ENCODE peak calls at places on chromosomes 5 and 9, in nine cellular contexts. One of them, this sample, is unnamed.

GRCh38 chr9:129486496-129487306 is 134.2 kb downstream of the C9orf50 start:
- DNase-seq in CD8-positive, alpha-beta T cell: no peak
- DNase-seq in adrenal gland: peak
- DNase-seq in CD4-positive, alpha-beta T cell: no peak
- DNase-seq in OCI-LY7: no peak
- DNase-seq in iPS DF 6.9: no peak
- DNase-seq in pancreas: peak
- DNase-seq in SJSA1: no peak
- DNase-seq in tibial artery: peak
- DNase-seq in this sample: no peak

GRCh38 chr9:134026981-134027380 is 1.7 kb downstream of the BRD3OS start:
- DNase-seq in CD8-positive, alpha-beta T cell: no peak
- DNase-seq in adrenal gland: no peak
- DNase-seq in CD4-positive, alpha-beta T cell: no peak
- DNase-seq in OCI-LY7: no peak
- DNase-seq in iPS DF 6.9: no peak
- DNase-seq in pancreas: no peak
- DNase-seq in SJSA1: no peak
- DNase-seq in tibial artery: no peak
- DNase-seq in this sample: no peak

GRCh38 chr5:123035950-123036390 is 555 bp downstream of the PPIC start:
- DNase-seq in CD8-positive, alpha-beta T cell: no peak
- DNase-seq in adrenal gland: peak
- DNase-seq in CD4-positive, alpha-beta T cell: no peak
- DNase-seq in OCI-LY7: no peak
- DNase-seq in iPS DF 6.9: no peak
- DNase-seq in pancreas: peak
- DNase-seq in SJSA1: peak
- DNase-seq in tibial artery: peak
- DNase-seq in this sample: peak

GRCh38 chr5:6859001-6859400 is 145.8 kb downstream of the TENT4A start:
- DNase-seq in CD8-positive, alpha-beta T cell: no peak
- DNase-seq in adrenal gland: no peak
- DNase-seq in CD4-positive, alpha-beta T cell: no peak
- DNase-seq in OCI-LY7: no peak
- DNase-seq in iPS DF 6.9: no peak
- DNase-seq in pancreas: no peak
- DNase-seq in SJSA1: no peak
- DNase-seq in tibial artery: no peak
- DNase-seq in this sample: no peak

GRCh38 chr5:125044491-125045282 is 298.2 kb upstream of the ZNF608 start:
- DNase-seq in CD8-positive, alpha-beta T cell: no peak
- DNase-seq in adrenal gland: no peak
- DNase-seq in CD4-positive, alpha-beta T cell: no peak
- DNase-seq in OCI-LY7: no peak
- DNase-seq in iPS DF 6.9: no peak
- DNase-seq in pancreas: no peak
- DNase-seq in SJSA1: peak
- DNase-seq in tibial artery: no peak
- DNase-seq in this sample: no peak

GRCh38 chr5:180047667-180048066 is 23.9 kb downstream of the RNF130 start:
- DNase-seq in CD8-positive, alpha-beta T cell: no peak
- DNase-seq in adrenal gland: peak
- DNase-seq in CD4-positive, alpha-beta T cell: no peak
- DNase-seq in OCI-LY7: no peak
- DNase-seq in iPS DF 6.9: no peak
- DNase-seq in pancreas: peak
- DNase-seq in SJSA1: no peak
- DNase-seq in tibial artery: peak
- DNase-seq in this sample: no peak

GRCh38 chr9:87039809-87040392 is 92.6 kb upstream of the GAS1 start:
- DNase-seq in CD8-positive, alpha-beta T cell: no peak
- DNase-seq in adrenal gland: no peak
- DNase-seq in CD4-positive, alpha-beta T cell: no peak
- DNase-seq in OCI-LY7: no peak
- DNase-seq in iPS DF 6.9: no peak
- DNase-seq in pancreas: no peak
- DNase-seq in SJSA1: no peak
- DNase-seq in tibial artery: no peak
- DNase-seq in this sample: no peak

GRCh38 chr5:61332891-61333350 is 863 bp downstream of the ZSWIM6 start:
- DNase-seq in CD8-positive, alpha-beta T cell: peak
- DNase-seq in adrenal gland: peak
- DNase-seq in CD4-positive, alpha-beta T cell: peak
- DNase-seq in OCI-LY7: no peak
- DNase-seq in iPS DF 6.9: no peak
- DNase-seq in pancreas: peak
- DNase-seq in SJSA1: peak
- DNase-seq in tibial artery: peak
- DNase-seq in this sample: peak

GRCh38 chr9:113566712-113567071 is 103.2 kb downstream of the RGS3 start:
- DNase-seq in CD8-positive, alpha-beta T cell: no peak
- DNase-seq in adrenal gland: no peak
- DNase-seq in CD4-positive, alpha-beta T cell: no peak
- DNase-seq in OCI-LY7: no peak
- DNase-seq in iPS DF 6.9: no peak
- DNase-seq in pancreas: no peak
- DNase-seq in SJSA1: no peak
- DNase-seq in tibial artery: peak
- DNase-seq in this sample: no peak

GRCh38 chr5:80055491-80056170 is 20.5 kb downstream of the THBS4 start:
- DNase-seq in CD8-positive, alpha-beta T cell: no peak
- DNase-seq in adrenal gland: no peak
- DNase-seq in CD4-positive, alpha-beta T cell: no peak
- DNase-seq in OCI-LY7: no peak
- DNase-seq in iPS DF 6.9: peak
- DNase-seq in pancreas: no peak
- DNase-seq in SJSA1: no peak
- DNase-seq in tibial artery: no peak
- DNase-seq in this sample: no peak

GRCh38 chr9:36332006-36332405 is 68.1 kb downstream of the RNF38 start:
- DNase-seq in CD8-positive, alpha-beta T cell: no peak
- DNase-seq in adrenal gland: no peak
- DNase-seq in CD4-positive, alpha-beta T cell: no peak
- DNase-seq in OCI-LY7: no peak
- DNase-seq in iPS DF 6.9: no peak
- DNase-seq in pancreas: no peak
- DNase-seq in SJSA1: no peak
- DNase-seq in tibial artery: no peak
- DNase-seq in this sample: no peak

GRCh38 chr5:158869092-158869491 is 230.6 kb downstream of the EBF1 start:
- DNase-seq in CD8-positive, alpha-beta T cell: no peak
- DNase-seq in adrenal gland: no peak
- DNase-seq in CD4-positive, alpha-beta T cell: no peak
- DNase-seq in OCI-LY7: no peak
- DNase-seq in iPS DF 6.9: no peak
- DNase-seq in pancreas: no peak
- DNase-seq in SJSA1: no peak
- DNase-seq in tibial artery: no peak
- DNase-seq in this sample: no peak

GRCh38 chr5:150860422-150860821 is 14.1 kb downstream of the IRGM start:
- DNase-seq in CD8-positive, alpha-beta T cell: no peak
- DNase-seq in adrenal gland: no peak
- DNase-seq in CD4-positive, alpha-beta T cell: no peak
- DNase-seq in OCI-LY7: no peak
- DNase-seq in iPS DF 6.9: no peak
- DNase-seq in pancreas: no peak
- DNase-seq in SJSA1: no peak
- DNase-seq in tibial artery: no peak
- DNase-seq in this sample: no peak

GRCh38 chr5:149151717-149152116 is 10.4 kb downstream of the ABLIM3 start:
- DNase-seq in CD8-positive, alpha-beta T cell: no peak
- DNase-seq in adrenal gland: no peak
- DNase-seq in CD4-positive, alpha-beta T cell: no peak
- DNase-seq in OCI-LY7: no peak
- DNase-seq in iPS DF 6.9: no peak
- DNase-seq in pancreas: no peak
- DNase-seq in SJSA1: peak
- DNase-seq in tibial artery: no peak
- DNase-seq in this sample: no peak
- H3K27ac ChIP-seq in CD8-positive, alpha-beta T cell: no peak
- H3K27ac ChIP-seq in adrenal gland: peak
- H3K27ac ChIP-seq in CD4-positive, alpha-beta T cell: no peak
- H3K27ac ChIP-seq in OCI-LY7: no peak
- H3K27ac ChIP-seq in iPS DF 6.9: no peak
- H3K27ac ChIP-seq in pancreas: no peak
- H3K27ac ChIP-seq in SJSA1: peak
- H3K27ac ChIP-seq in tibial artery: peak
- H3K27ac ChIP-seq in this sample: no peak

DNA sequence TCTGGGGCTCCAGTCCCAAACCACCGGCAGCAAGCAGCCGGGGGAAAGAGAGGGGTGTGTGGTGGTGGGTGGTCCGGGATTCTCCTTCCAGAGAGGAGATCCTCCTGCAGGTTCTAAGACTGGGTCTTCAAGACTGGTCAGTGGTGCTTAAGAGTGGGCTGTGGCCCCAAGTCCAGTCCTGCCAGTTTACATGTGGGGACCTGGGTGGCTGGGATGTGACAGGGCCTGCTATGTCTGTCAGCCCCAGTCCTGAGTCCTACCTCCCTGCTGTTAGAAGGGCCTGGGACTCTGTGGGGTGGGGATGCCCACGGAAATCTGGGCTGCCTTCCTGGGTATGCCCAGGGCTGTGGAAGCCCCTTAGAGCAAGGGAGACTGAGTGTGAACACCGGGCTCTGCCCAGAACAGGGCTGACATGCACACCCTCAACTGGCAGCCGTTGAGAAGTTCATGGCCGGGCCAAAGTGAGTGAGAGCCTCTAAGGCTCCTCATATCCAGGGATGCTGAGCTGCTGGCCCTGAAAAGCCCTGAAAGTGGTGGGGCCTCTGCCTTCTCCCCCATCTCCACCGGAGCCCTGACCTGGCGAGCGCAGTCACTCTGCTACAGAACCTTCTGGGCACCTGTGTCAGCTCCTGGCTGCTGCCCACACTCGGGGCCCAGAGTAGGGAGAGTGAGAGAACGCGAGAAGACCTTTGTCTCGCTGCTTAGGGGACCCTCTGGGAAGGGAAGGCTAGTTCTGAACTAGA is 1.7 kb downstream of the PHF2 start:
- DNase-seq in CD8-positive, alpha-beta T cell: no peak
- DNase-seq in adrenal gland: peak
- DNase-seq in CD4-positive, alpha-beta T cell: no peak
- DNase-seq in OCI-LY7: peak
- DNase-seq in iPS DF 6.9: no peak
- DNase-seq in pancreas: no peak
- DNase-seq in SJSA1: peak
- DNase-seq in tibial artery: peak
- DNase-seq in this sample: no peak
- H3K27ac ChIP-seq in CD8-positive, alpha-beta T cell: no peak
- H3K27ac ChIP-seq in adrenal gland: peak
- H3K27ac ChIP-seq in CD4-positive, alpha-beta T cell: no peak
- H3K27ac ChIP-seq in OCI-LY7: no peak
- H3K27ac ChIP-seq in iPS DF 6.9: no peak
- H3K27ac ChIP-seq in pancreas: peak
- H3K27ac ChIP-seq in SJSA1: no peak
- H3K27ac ChIP-seq in tibial artery: peak
- H3K27ac ChIP-seq in this sample: peak

GRCh38 chr5:133050500-133050899 is 1.3 kb upstream of the HSPA4 start:
- DNase-seq in CD8-positive, alpha-beta T cell: no peak
- DNase-seq in adrenal gland: no peak
- DNase-seq in CD4-positive, alpha-beta T cell: no peak
- DNase-seq in OCI-LY7: peak
- DNase-seq in iPS DF 6.9: no peak
- DNase-seq in pancreas: no peak
- DNase-seq in SJSA1: peak
- DNase-seq in tibial artery: no peak
- DNase-seq in this sample: no peak

GRCh38 chr5:133051117-133051546 is 681 bp upstream of the HSPA4 start:
- DNase-seq in CD8-positive, alpha-beta T cell: no peak
- DNase-seq in adrenal gland: no peak
- DNase-seq in CD4-positive, alpha-beta T cell: no peak
- DNase-seq in OCI-LY7: no peak
- DNase-seq in iPS DF 6.9: no peak
- DNase-seq in pancreas: no peak
- DNase-seq in SJSA1: no peak
- DNase-seq in tibial artery: no peak
- DNase-seq in this sample: peak

GRCh38 chr5:133048993-133049725 is 2.7 kb upstream of the HSPA4 start:
- DNase-seq in CD8-positive, alpha-beta T cell: no peak
- DNase-seq in adrenal gland: no peak
- DNase-seq in CD4-positive, alpha-beta T cell: no peak
- DNase-seq in OCI-LY7: no peak
- DNase-seq in iPS DF 6.9: no peak
- DNase-seq in pancreas: no peak
- DNase-seq in SJSA1: peak
- DNase-seq in tibial artery: no peak
- DNase-seq in this sample: no peak

GRCh38 chr5:133051547-133052316 is at the start of gene HSPA4:
- DNase-seq in CD8-positive, alpha-beta T cell: peak
- DNase-seq in adrenal gland: peak
- DNase-seq in CD4-positive, alpha-beta T cell: peak
- DNase-seq in OCI-LY7: peak
- DNase-seq in iPS DF 6.9: peak
- DNase-seq in pancreas: peak
- DNase-seq in SJSA1: peak
- DNase-seq in tibial artery: peak
- DNase-seq in this sample: peak

GRCh38 chr5:133049726-133050048 is 2.1 kb upstream of the HSPA4 start:
- DNase-seq in CD8-positive, alpha-beta T cell: no peak
- DNase-seq in adrenal gland: no peak
- DNase-seq in CD4-positive, alpha-beta T cell: no peak
- DNase-seq in OCI-LY7: no peak
- DNase-seq in iPS DF 6.9: no peak
- DNase-seq in pancreas: no peak
- DNase-seq in SJSA1: no peak
- DNase-seq in tibial artery: no peak
- DNase-seq in this sample: no peak
- H3K27ac ChIP-seq in CD8-positive, alpha-beta T cell: no peak
- H3K27ac ChIP-seq in adrenal gland: peak
- H3K27ac ChIP-seq in CD4-positive, alpha-beta T cell: no peak
- H3K27ac ChIP-seq in OCI-LY7: peak
- H3K27ac ChIP-seq in iPS DF 6.9: no peak
- H3K27ac ChIP-seq in pancreas: no peak
- H3K27ac ChIP-seq in SJSA1: peak
- H3K27ac ChIP-seq in tibial artery: peak
- H3K27ac ChIP-seq in this sample: no peak

DNA sequence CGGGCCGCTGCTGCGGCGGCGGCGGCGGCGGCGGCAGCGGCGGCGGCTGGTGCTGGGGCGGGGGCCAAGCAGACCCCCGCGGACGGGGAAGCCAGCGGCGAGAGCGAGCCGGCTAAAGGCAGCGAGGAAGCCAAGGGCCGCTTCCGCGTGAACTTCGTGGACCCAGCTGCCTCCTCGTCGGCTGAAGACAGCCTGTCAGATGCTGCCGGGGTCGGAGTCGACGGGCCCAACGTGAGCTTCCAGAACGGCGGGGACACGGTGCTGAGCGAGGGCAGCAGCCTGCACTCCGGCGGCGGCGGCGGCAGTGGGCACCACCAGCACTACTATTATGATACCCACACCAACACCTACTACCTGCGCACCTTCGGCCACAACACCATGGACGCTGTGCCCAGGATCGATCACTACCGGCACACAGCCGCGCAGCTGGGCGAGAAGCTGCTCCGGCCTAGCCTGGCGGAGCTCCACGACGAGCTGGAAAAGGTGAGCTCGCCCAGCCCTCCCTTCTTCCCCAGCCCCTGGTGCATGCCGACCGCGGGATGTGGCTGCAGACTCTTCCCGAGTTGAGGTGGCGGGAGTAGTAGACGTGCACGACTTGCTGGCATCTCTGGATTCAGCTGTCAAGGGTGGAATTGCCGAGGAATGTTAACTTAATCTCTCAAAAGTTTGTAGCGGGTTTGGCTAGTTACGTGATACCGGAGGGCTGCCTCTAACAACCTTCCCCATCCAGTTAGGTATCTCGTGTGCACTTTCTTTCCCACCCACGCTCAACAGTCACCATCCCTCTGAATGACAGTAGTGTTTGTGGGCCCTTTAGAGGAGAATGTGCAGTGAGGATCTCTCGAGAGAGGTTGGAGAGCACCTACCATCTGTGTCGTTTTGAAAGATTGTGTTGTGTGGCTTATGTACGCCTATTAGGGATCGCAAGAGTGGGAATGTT is 932 bp downstream of the SLC12A2 start:
- DNase-seq in CD8-positive, alpha-beta T cell: peak
- DNase-seq in adrenal gland: peak
- DNase-seq in CD4-positive, alpha-beta T cell: peak
- DNase-seq in OCI-LY7: peak
- DNase-seq in iPS DF 6.9: no peak
- DNase-seq in pancreas: peak
- DNase-seq in SJSA1: peak
- DNase-seq in tibial artery: peak
- DNase-seq in this sample: no peak
- H3K27ac ChIP-seq in CD8-positive, alpha-beta T cell: peak
- H3K27ac ChIP-seq in adrenal gland: peak
- H3K27ac ChIP-seq in CD4-positive, alpha-beta T cell: no peak
- H3K27ac ChIP-seq in OCI-LY7: peak
- H3K27ac ChIP-seq in iPS DF 6.9: no peak
- H3K27ac ChIP-seq in pancreas: peak
- H3K27ac ChIP-seq in SJSA1: no peak
- H3K27ac ChIP-seq in tibial artery: peak
- H3K27ac ChIP-seq in this sample: peak